ENCODE peak calls at places on chromosome 1, in nine cellular contexts. W is GM12864; L is CD8-positive, alpha-beta memory T cell; D is tibial artery; Q is NT2/D1; A is uterus; F is aorta; H is AG10803; N is IMR-90. S is an unnamed sample.

GRCh38 chr1:24796524-24796923 is 51.3 kb downstream of the CLIC4 start:
- DNase-seq in W (no peak), L (no peak), D (no peak), Q (no peak), A (no peak), F (no peak), H (no peak), N (no peak), S (no peak)

GRCh38 chr1:168260393-168260792 is 20.3 kb upstream of the TBX19 start:
- DNase-seq in W (no peak), L (no peak), D (no peak), Q (no peak), A (no peak), F (no peak), H (no peak), N (no peak), S (no peak)

GRCh38 chr1:211549092-211549749 is 29.7 kb downstream of the SLC30A1 start:
- DNase-seq in W (no peak), L (no peak), D (peak; percentile 39), Q (no peak), A (no peak), F (peak; percentile 64), H (no peak), N (no peak), S (no peak)

GRCh38 chr1:96515430-96515829 is 206.2 kb upstream of the PTBP2 start:
- DNase-seq in W (no peak), L (no peak), D (no peak), Q (no peak), A (no peak), F (no peak), H (no peak), N (no peak), S (no peak)

GRCh38 chr1:91165033-91165654 is 143.3 kb upstream of the ZNF644 start:
- DNase-seq in W (peak; percentile 15), L (peak; percentile 51), D (peak; percentile 64), Q (peak; percentile 68), A (peak; percentile 66), F (peak; percentile 83), H (peak; percentile 52), N (peak; percentile 45), S (peak; percentile 91)

GRCh38 chr1:179728266-179728665 is 14.8 kb upstream of the FAM163A start:
- DNase-seq in W (no peak), L (no peak), D (no peak), Q (no peak), A (no peak), F (no peak), H (no peak), N (no peak), S (no peak)

GRCh38 chr1:229248821-229249817 is 21.8 kb upstream of the RAB4A start:
- DNase-seq in W (no peak), L (no peak), D (no peak), Q (no peak), A (no peak), F (no peak), H (no peak), N (no peak), S (no peak)

GRCh38 chr1:228291906-228292608 is 84.2 kb downstream of the OBSCN start:
- DNase-seq in W (no peak), L (no peak), D (no peak), Q (no peak), A (no peak), F (peak; percentile 27), H (peak; percentile 6), N (no peak), S (no peak)

GRCh38 chr1:59005491-59006308 is 221.9 kb upstream of the JUN start:
- DNase-seq in W (no peak), L (no peak), D (no peak), Q (no peak), A (no peak), F (no peak), H (no peak), N (no peak), S (no peak)

GRCh38 chr1:199667079-199667478 is 360.4 kb upstream of the NR5A2 start:
- DNase-seq in W (no peak), L (no peak), D (no peak), Q (no peak), A (no peak), F (no peak), H (no peak), N (no peak), S (no peak)

GRCh38 chr1:244154882-244155531 is 103.9 kb downstream of the ZBTB18 start:
- DNase-seq in W (no peak), L (no peak), D (no peak), Q (no peak), A (no peak), F (no peak), H (no peak), N (no peak), S (no peak)

GRCh38 chr1:243712890-243713425 is 137.1 kb downstream of the AKT3 start:
- DNase-seq in W (no peak), L (no peak), D (no peak), Q (no peak), A (no peak), F (no peak), H (no peak), N (peak; percentile 19), S (peak; percentile 39)

GRCh38 chr1:185644531-185644930 is 89.7 kb upstream of the HMCN1 start:
- DNase-seq in W (no peak), L (no peak), D (no peak), Q (no peak), A (no peak), F (no peak), H (no peak), N (no peak), S (no peak)

GRCh38 chr1:108877858-108878257 is 1.1 kb downstream of the GPSM2 start:
- DNase-seq in W (no peak), L (no peak), D (no peak), Q (no peak), A (no peak), F (no peak), H (peak; percentile 21), N (no peak), S (no peak)

GRCh38 chr1:3283849-3284248 is 170.6 kb upstream of the ARHGEF16 start:
- DNase-seq in W (no peak), L (no peak), D (no peak), Q (peak; percentile 5), A (peak; percentile 37), F (no peak), H (no peak), N (no peak), S (peak; percentile 69)

GRCh38 chr1:232853994-232854532 is 48.8 kb downstream of the MAP10 start:
- DNase-seq in W (no peak), L (no peak), D (no peak), Q (no peak), A (no peak), F (no peak), H (peak; percentile 95), N (peak; percentile 83), S (no peak)

GRCh38 chr1:22207605-22208264 is 64.8 kb upstream of the WNT4 start:
- DNase-seq in W (no peak), L (no peak), D (no peak), Q (no peak), A (no peak), F (no peak), H (peak; percentile 4), N (no peak), S (no peak)

GRCh38 chr1:12344611-12345299 is 114.9 kb downstream of the VPS13D start:
- DNase-seq in W (no peak), L (no peak), D (peak; percentile 44), Q (no peak), A (no peak), F (peak; percentile 60), H (no peak), N (no peak), S (no peak)

GRCh38 chr1:175894543-175894942 is 151.1 kb upstream of the TNR start:
- DNase-seq in W (no peak), L (no peak), D (no peak), Q (no peak), A (no peak), F (no peak), H (no peak), N (no peak), S (no peak)

GRCh38 chr1:216502528-216503162 is 79.4 kb upstream of the USH2A start:
- DNase-seq in W (no peak), L (no peak), D (no peak), Q (peak; percentile 16), A (no peak), F (no peak), H (no peak), N (peak; percentile 8), S (peak; percentile 18)

GRCh38 chr1:234862944-234863515 is 253.1 kb upstream of the IRF2BP2 start:
- DNase-seq in W (no peak), L (no peak), D (peak; percentile 83), Q (no peak), A (peak; percentile 70), F (peak; percentile 90), H (peak; percentile 84), N (peak; percentile 68), S (no peak)

GRCh38 chr1:36924282-36924791 is 110.0 kb downstream of the GRIK3 start:
- DNase-seq in W (no peak), L (no peak), D (no peak), Q (peak; percentile 77), A (no peak), F (no peak), H (peak; percentile 10), N (peak; percentile 18), S (peak; percentile 82)

GRCh38 chr1:1034438-1034759 is 14.5 kb downstream of the AGRN start:
- DNase-seq in W (no peak), L (no peak), D (no peak), Q (no peak), A (no peak), F (no peak), H (no peak), N (no peak), S (no peak)
- H3K4me3 ChIP-seq in W (no peak overlapping the region), L (no peak overlapping the region), D (no peak overlapping the region), Q (no peak overlapping the region), A (no peak overlapping the region), F (no peak overlapping the region), H (no peak overlapping the region), N (no peak overlapping the region), S (peak overlapping the region; percentile 37)

DNA sequence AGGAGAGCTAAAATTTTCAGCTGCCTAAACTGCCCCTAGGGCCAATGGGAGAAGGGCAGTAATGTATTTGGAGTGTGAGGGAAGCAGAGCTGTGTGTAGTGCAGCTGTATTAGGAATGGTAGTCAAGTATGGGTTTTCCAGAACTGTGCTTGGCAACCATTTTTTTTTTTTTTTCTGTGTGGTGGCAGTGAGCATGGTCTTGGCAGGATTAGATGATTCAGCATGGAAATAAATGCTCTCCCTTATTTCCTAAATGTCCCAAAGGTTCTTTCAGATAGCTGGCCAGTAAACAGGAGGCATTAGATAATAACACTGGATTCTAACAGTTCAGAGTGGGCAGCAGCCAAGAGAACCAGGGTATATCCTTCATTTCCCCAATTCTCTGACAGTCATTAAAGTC is 81.7 kb downstream of the NDUFS5 start:
- DNase-seq in W (no peak), L (no peak), D (no peak), Q (no peak), A (no peak), F (no peak), H (peak; percentile 39), N (no peak), S (no peak)
- H3K4me3 ChIP-seq in W (no peak overlapping the region), L (no peak overlapping the region), D (peak overlapping the region; percentile 61), Q (peak overlapping the region; percentile 78), A (no peak overlapping the region), F (no peak overlapping the region), H (peak overlapping the region; percentile 81), N (peak overlapping the region; percentile 95), S (peak overlapping the region; percentile 1)

GRCh38 chr1:207049054-207049453 is 2.0 kb downstream of the YOD1 start:
- DNase-seq in W (no peak), L (no peak), D (no peak), Q (no peak), A (no peak), F (no peak), H (no peak), N (no peak), S (no peak)
- H3K4me3 ChIP-seq in W (no peak overlapping the region), L (no peak overlapping the region), D (no peak overlapping the region), Q (peak overlapping the region; percentile 95), A (no peak overlapping the region), F (no peak overlapping the region), H (no peak overlapping the region), N (no peak overlapping the region), S (no peak overlapping the region)

GRCh38 chr1:156172696-156173470 is 19.5 kb downstream of the SEMA4A start:
- DNase-seq in W (no peak), L (no peak), D (no peak), Q (no peak), A (no peak), F (no peak), H (no peak), N (no peak), S (peak; percentile 32)
- H3K4me3 ChIP-seq in W (no peak overlapping the region), L (no peak overlapping the region), D (no peak overlapping the region), Q (no peak overlapping the region), A (no peak overlapping the region), F (no peak overlapping the region), H (no peak overlapping the region), N (no peak overlapping the region), S (no peak overlapping the region)